ENCODE peak calls at places on chromosomes 12 and 14, in five cellular contexts. C, W, H, S and P are unnamed samples.

GRCh38 chr12:110312581-110313360 is 31.7 kb downstream of the ATP2A2 start:
- DNase-seq in C (no peak), W (no peak), H (no peak), S (no peak), P (no peak)

GRCh38 chr12:123893276-123893675 is 79.4 kb downstream of the CCDC92 start:
- DNase-seq in C (no peak), W (no peak), H (no peak), S (no peak), P (no peak)

GRCh38 chr12:75694891-75695290 is 183.5 kb upstream of the KRR1 start:
- DNase-seq in C (no peak), W (no peak), H (no peak), S (peak), P (no peak)

GRCh38 chr12:130141105-130141504 is 21.2 kb upstream of the FZD10 start:
- DNase-seq in C (no peak), W (no peak), H (no peak), S (no peak), P (no peak)

GRCh38 chr14:66380143-66380542 is 106.0 kb upstream of the CCDC196 start:
- DNase-seq in C (peak), W (no peak), H (no peak), S (no peak), P (no peak)

GRCh38 chr12:76455582-76456345 is 103.8 kb downstream of the OSBPL8 start:
- DNase-seq in C (no peak), W (peak), H (no peak), S (peak), P (peak)

GRCh38 chr14:23436327-23437141 is 1.1 kb upstream of the MYH7 start:
- DNase-seq in C (no peak), W (peak), H (no peak), S (no peak), P (no peak)

GRCh38 chr12:114625294-114625851 is 58.6 kb downstream of the TBX3 start:
- DNase-seq in C (peak), W (peak), H (peak), S (peak), P (peak)

GRCh38 chr14:97149775-97150174 is 352.6 kb downstream of the VRK1 start:
- DNase-seq in C (no peak), W (peak), H (no peak), S (no peak), P (no peak)

GRCh38 chr14:33679025-33679424 is 271.8 kb downstream of the EGLN3 start:
- DNase-seq in C (no peak), W (no peak), H (no peak), S (no peak), P (no peak)

GRCh38 chr12:569803-570236 is 93.4 kb downstream of the NINJ2 start:
- DNase-seq in C (peak), W (peak), H (peak), S (peak), P (peak)
- TF ChIP-seq POLR2AphosphoS5 in C (peak), W (no peak), H (no peak), S (no peak), P (no peak)

GRCh38 chr14:35292051-35292769 is at the start of gene PSMA6:
- DNase-seq in C (peak), W (peak), H (peak), S (peak), P (peak)
- TF ChIP-seq POLR2A in C (no peak), W (peak), H (peak), S (peak), P (peak)

GRCh38 chr12:5305861-5306545 is 125.9 kb upstream of the NTF3 start:
- DNase-seq in C (no peak), W (no peak), H (no peak), S (no peak), P (no peak)

GRCh38 chr12:5305425-5305824 is 126.5 kb upstream of the NTF3 start:
- DNase-seq in C (no peak), W (no peak), H (no peak), S (no peak), P (no peak)

GRCh38 chr12:5307065-5307464 is 124.8 kb upstream of the NTF3 start:
- DNase-seq in C (no peak), W (no peak), H (no peak), S (no peak), P (no peak)

GRCh38 chr12:5309654-5310053 is 122.3 kb upstream of the NTF3 start:
- DNase-seq in C (no peak), W (no peak), H (no peak), S (no peak), P (no peak)
- TF ChIP-seq POLR2AphosphoS5 in C (no peak), W (no peak), H (no peak), S (no peak), P (no peak)

GRCh38 chr12:53192531-53193021 is 11.9 kb upstream of the CSAD start:
- DNase-seq in C (no peak), W (no peak), H (no peak), S (no peak), P (no peak)
- TF ChIP-seq POLR2A in C (no peak), W (peak), H (no peak), S (no peak), P (peak)

DNA sequence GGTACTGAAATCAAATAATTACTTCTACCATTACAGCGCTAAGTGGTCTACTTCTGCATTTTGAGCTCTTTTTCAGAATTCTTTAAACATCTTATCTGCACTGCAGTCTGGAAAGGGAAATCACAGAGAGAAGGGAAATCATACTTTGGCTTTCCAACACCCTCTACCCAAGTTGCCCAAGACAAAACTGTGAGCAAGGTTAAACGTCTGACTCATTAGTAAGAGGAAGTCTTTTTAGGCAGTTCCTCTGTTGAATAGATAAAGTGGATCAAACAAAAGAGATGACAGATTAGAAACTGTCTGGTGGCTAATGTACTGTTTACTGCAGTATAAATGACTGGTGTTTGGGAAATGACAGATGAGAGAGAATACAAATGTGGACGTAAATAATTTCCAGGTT is 858.1 kb downstream of the NRXN3 start:
- DNase-seq in C (no peak), W (no peak), H (no peak), S (no peak), P (no peak)
- TF ChIP-seq POLR2AphosphoS5 in C (no peak), W (no peak), H (no peak), S (no peak), P (no peak)

DNA sequence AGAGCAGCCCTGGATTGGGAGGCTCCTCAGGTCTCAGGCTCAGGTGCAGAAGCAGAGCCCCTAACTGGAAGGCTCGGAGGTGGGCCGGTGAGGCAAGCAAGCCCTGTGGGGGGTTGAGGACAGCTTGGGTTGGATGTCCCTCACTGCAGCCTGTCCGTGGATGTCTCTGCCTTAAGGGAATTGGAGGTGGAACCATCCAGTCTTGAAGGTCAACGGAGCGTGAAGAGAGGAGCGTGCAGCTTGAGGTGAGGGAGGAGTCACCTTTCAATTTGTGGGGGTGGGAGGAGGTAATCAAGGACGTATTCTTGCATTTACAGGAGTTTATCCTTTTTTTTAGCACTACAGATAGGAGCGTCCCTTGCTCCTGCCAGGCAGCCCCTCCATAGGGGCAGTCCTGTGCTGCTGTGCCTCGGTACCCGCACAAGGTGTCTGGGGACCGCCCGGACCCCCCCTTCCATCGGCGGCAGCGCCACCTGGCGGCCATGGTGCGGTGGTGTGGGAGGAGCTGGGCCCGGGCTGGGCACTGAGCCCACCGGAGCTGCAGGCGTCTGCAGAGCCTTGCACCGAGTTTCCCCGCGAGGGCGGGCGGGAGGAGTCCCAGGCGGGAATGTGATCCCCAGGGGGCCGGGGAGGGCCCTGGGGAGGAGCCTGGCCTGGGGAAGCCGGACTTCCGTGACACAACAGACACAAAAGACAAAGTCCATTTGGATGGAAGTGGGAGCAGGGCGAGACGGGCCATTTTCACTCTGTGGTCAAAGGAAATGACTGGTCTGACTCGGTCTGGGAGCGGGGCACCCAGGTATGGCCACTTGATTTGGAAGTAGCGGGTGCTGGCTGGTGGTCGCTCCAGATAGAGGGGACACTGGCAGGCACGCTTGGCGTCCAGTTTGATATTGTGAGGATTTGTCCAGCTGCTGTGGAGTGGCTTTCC is 884 bp downstream of the DNAJC22 start:
- DNase-seq in C (peak), W (peak), H (peak), S (peak), P (peak)
- TF ChIP-seq POLR2A in C (no peak), W (no peak), H (no peak), S (peak), P (no peak)

GRCh38 chr12:53218551-53219114 is 11.6 kb upstream of the ITGB7 start:
- DNase-seq in C (no peak), W (no peak), H (no peak), S (no peak), P (no peak)

GRCh38 chr12:53219116-53219955 is 12.3 kb upstream of the ITGB7 start:
- DNase-seq in C (no peak), W (peak), H (peak), S (no peak), P (peak)

GRCh38 chr12:53221203-53222076 is 10.6 kb downstream of the RARG start:
- DNase-seq in C (peak), W (peak), H (peak), S (no peak), P (peak)

GRCh38 chr12:53220857-53221202 is 11.2 kb downstream of the RARG start:
- DNase-seq in C (peak), W (peak), H (peak), S (peak), P (peak)

GRCh38 chr12:53219956-53220856 is 11.8 kb downstream of the RARG start:
- DNase-seq in C (peak), W (peak), H (peak), S (peak), P (peak)
- TF ChIP-seq POLR2AphosphoS5 in C (no peak), W (no peak), H (no peak), S (no peak), P (no peak)

GRCh38 chr14:100128688-100129087 is 30.8 kb downstream of the DEGS2 start:
- DNase-seq in C (no peak), W (no peak), H (no peak), S (no peak), P (no peak)
- TF ChIP-seq POLR2A in C (no peak), W (no peak), H (no peak), S (no peak), P (no peak)

GRCh38 chr14:94126419-94126677 is 3.1 kb downstream of the IFI27L2 start:
- DNase-seq in C (no peak), W (no peak), H (no peak), S (no peak), P (no peak)

GRCh38 chr14:94123868-94124267 is 5.5 kb downstream of the IFI27L2 start:
- DNase-seq in C (peak), W (no peak), H (no peak), S (no peak), P (no peak)

GRCh38 chr14:94123296-94123695 is 6.1 kb downstream of the IFI27L2 start:
- DNase-seq in C (peak), W (no peak), H (no peak), S (no peak), P (no peak)

GRCh38 chr14:94125659-94126418 is 3.6 kb downstream of the IFI27L2 start:
- DNase-seq in C (peak), W (no peak), H (no peak), S (no peak), P (no peak)

GRCh38 chr14:94124582-94125377 is 4.6 kb downstream of the IFI27L2 start:
- DNase-seq in C (peak), W (no peak), H (no peak), S (no peak), P (no peak)
- TF ChIP-seq POLR2AphosphoS5 in C (no peak), W (no peak), H (no peak), S (no peak), P (no peak)